ENCODE peak calls at places on chromosomes 2 and 18, in eight cellular contexts. One of them, this sample, is unnamed.

GRCh38 chr2:28665041-28665704 is 86.5 kb upstream of the PPP1CB start:
- DNase-seq in M059J: no peak
- DNase-seq in NCI-H345: peak; percentile 86
- DNase-seq in NCI-H1105: no peak
- DNase-seq in NCI-H1417 treated with DMSO at 0.1 percent for 48 hours: no peak
- DNase-seq in cardiac fibroblast: peak; percentile 95
- DNase-seq in activated T-cell treated with anti-CD3 and anti-CD28 coated beads, Interleukin-2, amount 50 U/mL, for 4 hours: no peak
- DNase-seq in anterior cingulate cortex: peak; percentile 34
- DNase-seq in this sample: no peak

GRCh38 chr2:55119711-55120487 is 69.6 kb upstream of the RTN4 start:
- DNase-seq in M059J: no peak
- DNase-seq in NCI-H345: no peak
- DNase-seq in NCI-H1105: no peak
- DNase-seq in NCI-H1417 treated with DMSO at 0.1 percent for 48 hours: no peak
- DNase-seq in cardiac fibroblast: no peak
- DNase-seq in activated T-cell treated with anti-CD3 and anti-CD28 coated beads, Interleukin-2, amount 50 U/mL, for 4 hours: no peak
- DNase-seq in anterior cingulate cortex: no peak
- DNase-seq in this sample: no peak

GRCh38 chr18:76621184-76621583 is 126.1 kb upstream of the ZNF516 start:
- DNase-seq in M059J: no peak
- DNase-seq in NCI-H345: peak; percentile 29
- DNase-seq in NCI-H1105: peak; percentile 9
- DNase-seq in NCI-H1417 treated with DMSO at 0.1 percent for 48 hours: peak; percentile 74
- DNase-seq in cardiac fibroblast: no peak
- DNase-seq in activated T-cell treated with anti-CD3 and anti-CD28 coated beads, Interleukin-2, amount 50 U/mL, for 4 hours: no peak
- DNase-seq in anterior cingulate cortex: no peak
- DNase-seq in this sample: no peak

GRCh38 chr18:9148239-9148552 is 11.6 kb downstream of the ANKRD12 start:
- DNase-seq in M059J: no peak
- DNase-seq in NCI-H345: no peak
- DNase-seq in NCI-H1105: no peak
- DNase-seq in NCI-H1417 treated with DMSO at 0.1 percent for 48 hours: no peak
- DNase-seq in cardiac fibroblast: no peak
- DNase-seq in activated T-cell treated with anti-CD3 and anti-CD28 coated beads, Interleukin-2, amount 50 U/mL, for 4 hours: no peak
- DNase-seq in anterior cingulate cortex: no peak
- DNase-seq in this sample: no peak

GRCh38 chr2:174495365-174496012 is 8.7 kb upstream of the GPR155 start:
- DNase-seq in M059J: no peak
- DNase-seq in NCI-H345: peak; percentile 6
- DNase-seq in NCI-H1105: no peak
- DNase-seq in NCI-H1417 treated with DMSO at 0.1 percent for 48 hours: no peak
- DNase-seq in cardiac fibroblast: no peak
- DNase-seq in activated T-cell treated with anti-CD3 and anti-CD28 coated beads, Interleukin-2, amount 50 U/mL, for 4 hours: no peak
- DNase-seq in anterior cingulate cortex: peak; percentile 10
- DNase-seq in this sample: no peak

GRCh38 chr2:182819412-182819811 is 47.0 kb downstream of the FRZB start:
- DNase-seq in M059J: no peak
- DNase-seq in NCI-H345: no peak
- DNase-seq in NCI-H1105: no peak
- DNase-seq in NCI-H1417 treated with DMSO at 0.1 percent for 48 hours: no peak
- DNase-seq in cardiac fibroblast: no peak
- DNase-seq in activated T-cell treated with anti-CD3 and anti-CD28 coated beads, Interleukin-2, amount 50 U/mL, for 4 hours: no peak
- DNase-seq in anterior cingulate cortex: no peak
- DNase-seq in this sample: no peak

GRCh38 chr18:46578987-46579386 is 78.0 kb downstream of the LOXHD1 start:
- DNase-seq in M059J: no peak
- DNase-seq in NCI-H345: no peak
- DNase-seq in NCI-H1105: no peak
- DNase-seq in NCI-H1417 treated with DMSO at 0.1 percent for 48 hours: no peak
- DNase-seq in cardiac fibroblast: no peak
- DNase-seq in activated T-cell treated with anti-CD3 and anti-CD28 coated beads, Interleukin-2, amount 50 U/mL, for 4 hours: no peak
- DNase-seq in anterior cingulate cortex: no peak
- DNase-seq in this sample: no peak

GRCh38 chr18:5538541-5538940 is 5.3 kb downstream of the EPB41L3 start:
- DNase-seq in M059J: no peak
- DNase-seq in NCI-H345: no peak
- DNase-seq in NCI-H1105: no peak
- DNase-seq in NCI-H1417 treated with DMSO at 0.1 percent for 48 hours: no peak
- DNase-seq in cardiac fibroblast: no peak
- DNase-seq in activated T-cell treated with anti-CD3 and anti-CD28 coated beads, Interleukin-2, amount 50 U/mL, for 4 hours: no peak
- DNase-seq in anterior cingulate cortex: no peak
- DNase-seq in this sample: no peak

GRCh38 chr2:1749489-1749748 is 5.1 kb upstream of the PXDN start:
- DNase-seq in M059J: no peak
- DNase-seq in NCI-H345: no peak
- DNase-seq in NCI-H1105: no peak
- DNase-seq in NCI-H1417 treated with DMSO at 0.1 percent for 48 hours: no peak
- DNase-seq in cardiac fibroblast: no peak
- DNase-seq in activated T-cell treated with anti-CD3 and anti-CD28 coated beads, Interleukin-2, amount 50 U/mL, for 4 hours: no peak
- DNase-seq in anterior cingulate cortex: no peak
- DNase-seq in this sample: no peak

GRCh38 chr2:166025313-166025712 is 71.7 kb upstream of the TTC21B start:
- DNase-seq in M059J: no peak
- DNase-seq in NCI-H345: no peak
- DNase-seq in NCI-H1105: no peak
- DNase-seq in NCI-H1417 treated with DMSO at 0.1 percent for 48 hours: no peak
- DNase-seq in cardiac fibroblast: no peak
- DNase-seq in activated T-cell treated with anti-CD3 and anti-CD28 coated beads, Interleukin-2, amount 50 U/mL, for 4 hours: no peak
- DNase-seq in anterior cingulate cortex: no peak
- DNase-seq in this sample: no peak

GRCh38 chr2:47631840-47632398 is 151.0 kb upstream of the MSH6 start:
- DNase-seq in M059J: peak; percentile 84
- DNase-seq in NCI-H345: no peak
- DNase-seq in NCI-H1105: no peak
- DNase-seq in NCI-H1417 treated with DMSO at 0.1 percent for 48 hours: no peak
- DNase-seq in cardiac fibroblast: peak; percentile 52
- DNase-seq in activated T-cell treated with anti-CD3 and anti-CD28 coated beads, Interleukin-2, amount 50 U/mL, for 4 hours: no peak
- DNase-seq in anterior cingulate cortex: peak; percentile 9
- DNase-seq in this sample: no peak

GRCh38 chr18:79681484-79682387 is 2.1 kb downstream of the CTDP1 start:
- DNase-seq in M059J: no peak
- DNase-seq in NCI-H345: no peak
- DNase-seq in NCI-H1105: no peak
- DNase-seq in NCI-H1417 treated with DMSO at 0.1 percent for 48 hours: no peak
- DNase-seq in cardiac fibroblast: no peak
- DNase-seq in activated T-cell treated with anti-CD3 and anti-CD28 coated beads, Interleukin-2, amount 50 U/mL, for 4 hours: peak; percentile 42
- DNase-seq in anterior cingulate cortex: no peak
- DNase-seq in this sample: no peak

GRCh38 chr2:14628906-14629305 is 3.6 kb upstream of the LRATD1 start:
- DNase-seq in M059J: peak; percentile 14
- DNase-seq in NCI-H345: no peak
- DNase-seq in NCI-H1105: no peak
- DNase-seq in NCI-H1417 treated with DMSO at 0.1 percent for 48 hours: no peak
- DNase-seq in cardiac fibroblast: no peak
- DNase-seq in activated T-cell treated with anti-CD3 and anti-CD28 coated beads, Interleukin-2, amount 50 U/mL, for 4 hours: no peak
- DNase-seq in anterior cingulate cortex: no peak
- DNase-seq in this sample: no peak

GRCh38 chr2:25559148-25559547 is 114.2 kb downstream of the DTNB start:
- DNase-seq in M059J: no peak
- DNase-seq in NCI-H345: no peak
- DNase-seq in NCI-H1105: no peak
- DNase-seq in NCI-H1417 treated with DMSO at 0.1 percent for 48 hours: no peak
- DNase-seq in cardiac fibroblast: no peak
- DNase-seq in activated T-cell treated with anti-CD3 and anti-CD28 coated beads, Interleukin-2, amount 50 U/mL, for 4 hours: no peak
- DNase-seq in anterior cingulate cortex: no peak
- DNase-seq in this sample: no peak

GRCh38 chr2:237868631-237869356 is 9.4 kb downstream of the RAMP1 start:
- DNase-seq in M059J: peak; percentile 36
- DNase-seq in NCI-H345: no peak
- DNase-seq in NCI-H1105: no peak
- DNase-seq in NCI-H1417 treated with DMSO at 0.1 percent for 48 hours: no peak
- DNase-seq in cardiac fibroblast: peak; percentile 83
- DNase-seq in activated T-cell treated with anti-CD3 and anti-CD28 coated beads, Interleukin-2, amount 50 U/mL, for 4 hours: no peak
- DNase-seq in anterior cingulate cortex: no peak
- DNase-seq in this sample: no peak

GRCh38 chr2:163182764-163183354 is 344.3 kb upstream of the KCNH7 start:
- DNase-seq in M059J: peak; percentile 21
- DNase-seq in NCI-H345: peak; percentile 12
- DNase-seq in NCI-H1105: no peak
- DNase-seq in NCI-H1417 treated with DMSO at 0.1 percent for 48 hours: no peak
- DNase-seq in cardiac fibroblast: peak; percentile 45
- DNase-seq in activated T-cell treated with anti-CD3 and anti-CD28 coated beads, Interleukin-2, amount 50 U/mL, for 4 hours: no peak
- DNase-seq in anterior cingulate cortex: no peak
- DNase-seq in this sample: no peak

GRCh38 chr2:9191044-9191481 is 15.5 kb upstream of the ASAP2 start:
- DNase-seq in M059J: peak; percentile 97
- DNase-seq in NCI-H345: no peak
- DNase-seq in NCI-H1105: no peak
- DNase-seq in NCI-H1417 treated with DMSO at 0.1 percent for 48 hours: no peak
- DNase-seq in cardiac fibroblast: peak; percentile 97
- DNase-seq in activated T-cell treated with anti-CD3 and anti-CD28 coated beads, Interleukin-2, amount 50 U/mL, for 4 hours: no peak
- DNase-seq in anterior cingulate cortex: peak; percentile 67
- DNase-seq in this sample: no peak

GRCh38 chr2:170341684-170342631 is 164.0 kb downstream of the MYO3B start:
- DNase-seq in M059J: no peak
- DNase-seq in NCI-H345: peak; percentile 41
- DNase-seq in NCI-H1105: no peak
- DNase-seq in NCI-H1417 treated with DMSO at 0.1 percent for 48 hours: no peak
- DNase-seq in cardiac fibroblast: no peak
- DNase-seq in activated T-cell treated with anti-CD3 and anti-CD28 coated beads, Interleukin-2, amount 50 U/mL, for 4 hours: no peak
- DNase-seq in anterior cingulate cortex: no peak
- DNase-seq in this sample: no peak

GRCh38 chr2:47004905-47005495 is 89.4 kb upstream of the MCFD2 start:
- DNase-seq in M059J: no peak
- DNase-seq in NCI-H345: no peak
- DNase-seq in NCI-H1105: no peak
- DNase-seq in NCI-H1417 treated with DMSO at 0.1 percent for 48 hours: no peak
- DNase-seq in cardiac fibroblast: no peak
- DNase-seq in activated T-cell treated with anti-CD3 and anti-CD28 coated beads, Interleukin-2, amount 50 U/mL, for 4 hours: no peak
- DNase-seq in anterior cingulate cortex: peak; percentile 24
- DNase-seq in this sample: no peak

GRCh38 chr2:24793752-24794477 is 690 bp downstream of the CENPO start:
- DNase-seq in M059J: peak; percentile 62
- DNase-seq in NCI-H345: peak; percentile 47
- DNase-seq in NCI-H1105: peak; percentile 23
- DNase-seq in NCI-H1417 treated with DMSO at 0.1 percent for 48 hours: no peak
- DNase-seq in cardiac fibroblast: peak; percentile 36
- DNase-seq in activated T-cell treated with anti-CD3 and anti-CD28 coated beads, Interleukin-2, amount 50 U/mL, for 4 hours: no peak
- DNase-seq in anterior cingulate cortex: no peak
- DNase-seq in this sample: peak; percentile 22

GRCh38 chr2:195683174-195683573 is 26.1 kb downstream of the SLC39A10 start:
- DNase-seq in M059J: peak; percentile 58
- DNase-seq in NCI-H345: no peak
- DNase-seq in NCI-H1105: no peak
- DNase-seq in NCI-H1417 treated with DMSO at 0.1 percent for 48 hours: no peak
- DNase-seq in cardiac fibroblast: no peak
- DNase-seq in activated T-cell treated with anti-CD3 and anti-CD28 coated beads, Interleukin-2, amount 50 U/mL, for 4 hours: no peak
- DNase-seq in anterior cingulate cortex: no peak
- DNase-seq in this sample: no peak

GRCh38 chr2:42888321-42888720 is 95.9 kb upstream of the HAAO start:
- DNase-seq in M059J: peak; percentile 63
- DNase-seq in NCI-H345: no peak
- DNase-seq in NCI-H1105: no peak
- DNase-seq in NCI-H1417 treated with DMSO at 0.1 percent for 48 hours: no peak
- DNase-seq in cardiac fibroblast: no peak
- DNase-seq in activated T-cell treated with anti-CD3 and anti-CD28 coated beads, Interleukin-2, amount 50 U/mL, for 4 hours: no peak
- DNase-seq in anterior cingulate cortex: no peak
- DNase-seq in this sample: no peak

GRCh38 chr18:51037230-51037629 is 7.2 kb downstream of the SMAD4 start:
- DNase-seq in M059J: no peak
- DNase-seq in NCI-H345: no peak
- DNase-seq in NCI-H1105: no peak
- DNase-seq in NCI-H1417 treated with DMSO at 0.1 percent for 48 hours: no peak
- DNase-seq in cardiac fibroblast: no peak
- DNase-seq in activated T-cell treated with anti-CD3 and anti-CD28 coated beads, Interleukin-2, amount 50 U/mL, for 4 hours: no peak
- DNase-seq in anterior cingulate cortex: no peak
- DNase-seq in this sample: no peak

GRCh38 chr2:218285604-218286003 is 6.7 kb downstream of the TMBIM1 start:
- DNase-seq in M059J: peak; percentile 71
- DNase-seq in NCI-H345: no peak
- DNase-seq in NCI-H1105: no peak
- DNase-seq in NCI-H1417 treated with DMSO at 0.1 percent for 48 hours: no peak
- DNase-seq in cardiac fibroblast: peak; percentile 89
- DNase-seq in activated T-cell treated with anti-CD3 and anti-CD28 coated beads, Interleukin-2, amount 50 U/mL, for 4 hours: no peak
- DNase-seq in anterior cingulate cortex: peak; percentile 67
- DNase-seq in this sample: no peak

GRCh38 chr2:191818725-191819333 is 28.1 kb downstream of the CAVIN2 start:
- DNase-seq in M059J: no peak
- DNase-seq in NCI-H345: no peak
- DNase-seq in NCI-H1105: no peak
- DNase-seq in NCI-H1417 treated with DMSO at 0.1 percent for 48 hours: no peak
- DNase-seq in cardiac fibroblast: peak; percentile 48
- DNase-seq in activated T-cell treated with anti-CD3 and anti-CD28 coated beads, Interleukin-2, amount 50 U/mL, for 4 hours: no peak
- DNase-seq in anterior cingulate cortex: no peak
- DNase-seq in this sample: no peak

GRCh38 chr18:23059541-23060465 is 75.5 kb upstream of the CABLES1 start:
- DNase-seq in M059J: no peak
- DNase-seq in NCI-H345: no peak
- DNase-seq in NCI-H1105: no peak
- DNase-seq in NCI-H1417 treated with DMSO at 0.1 percent for 48 hours: no peak
- DNase-seq in cardiac fibroblast: no peak
- DNase-seq in activated T-cell treated with anti-CD3 and anti-CD28 coated beads, Interleukin-2, amount 50 U/mL, for 4 hours: no peak
- DNase-seq in anterior cingulate cortex: no peak
- DNase-seq in this sample: no peak